ENCODE peak calls at places on chromosome 11, in five cellular contexts. One of them, this sample, is unnamed. For H3K4me1, the result is how much of the 10 kb centered on the place peaks cover.

GRCh38 chr11:2258501-2259465 is 11.6 kb downstream of the ASCL2 start:
- DNase-seq in neural progenitor cell: no peak
- DNase-seq in mesenchymal stem cell: no peak
- DNase-seq in trophoblast cell: peak
- DNase-seq in adipocyte: no peak
- DNase-seq in this sample: no peak

GRCh38 chr11:32087602-32088001 is 3.3 kb upstream of the RCN1 start:
- DNase-seq in trophoblast cell: no peak
- DNase-seq in neural progenitor cell: no peak
- DNase-seq in adipocyte: peak
- DNase-seq in mesenchymal stem cell: peak
- DNase-seq in this sample: no peak

GRCh38 chr11:16883179-16883578 is 131.0 kb downstream of the PLEKHA7 start:
- DNase-seq in neural progenitor cell: no peak
- DNase-seq in mesenchymal stem cell: no peak
- DNase-seq in trophoblast cell: peak
- DNase-seq in adipocyte: no peak
- DNase-seq in this sample: peak

GRCh38 chr11:102807921-102808320 is 10.0 kb upstream of the MMP1 start:
- DNase-seq in trophoblast cell: peak
- DNase-seq in mesenchymal stem cell: peak
- DNase-seq in neural progenitor cell: peak
- DNase-seq in adipocyte: no peak
- DNase-seq in this sample: peak

GRCh38 chr11:61575886-61576516 is 4.9 kb downstream of the SYT7 start:
- DNase-seq in adipocyte: no peak
- DNase-seq in mesenchymal stem cell: no peak
- DNase-seq in neural progenitor cell: no peak
- DNase-seq in trophoblast cell: no peak
- DNase-seq in this sample: no peak

GRCh38 chr11:133964946-133965632 is 8.3 kb upstream of the IGSF9B start:
- DNase-seq in adipocyte: peak
- DNase-seq in neural progenitor cell: no peak
- DNase-seq in mesenchymal stem cell: no peak
- DNase-seq in trophoblast cell: peak
- DNase-seq in this sample: no peak

GRCh38 chr11:102831128-102831708 is 12.2 kb downstream of the MMP3 start:
- DNase-seq in trophoblast cell: no peak
- DNase-seq in adipocyte: peak
- DNase-seq in mesenchymal stem cell: peak
- DNase-seq in neural progenitor cell: peak
- DNase-seq in this sample: no peak

GRCh38 chr11:14969922-14970323 is 2.2 kb downstream of the CALCA start:
- DNase-seq in trophoblast cell: peak
- DNase-seq in mesenchymal stem cell: peak
- DNase-seq in neural progenitor cell: peak
- DNase-seq in adipocyte: no peak
- DNase-seq in this sample: peak

GRCh38 chr11:126874276-126874675 is 126.3 kb downstream of the KIRREL3 start:
- DNase-seq in neural progenitor cell: no peak
- DNase-seq in trophoblast cell: no peak
- DNase-seq in adipocyte: peak
- DNase-seq in mesenchymal stem cell: no peak
- DNase-seq in this sample: no peak

GRCh38 chr11:10493041-10493663 is 38.1 kb downstream of the AMPD3 start:
- DNase-seq in neural progenitor cell: no peak
- DNase-seq in adipocyte: no peak
- DNase-seq in mesenchymal stem cell: no peak
- DNase-seq in trophoblast cell: no peak
- DNase-seq in this sample: no peak

GRCh38 chr11:123654566-123655081 is at the start of gene SCN3B:
- DNase-seq in trophoblast cell: peak
- DNase-seq in mesenchymal stem cell: peak
- DNase-seq in neural progenitor cell: peak
- DNase-seq in adipocyte: peak
- DNase-seq in this sample: no peak

GRCh38 chr11:47389577-47390072 is 11.3 kb upstream of the SPI1 start:
- DNase-seq in mesenchymal stem cell: no peak
- DNase-seq in neural progenitor cell: no peak
- DNase-seq in trophoblast cell: no peak
- DNase-seq in adipocyte: no peak
- DNase-seq in this sample: no peak

GRCh38 chr11:122843281-122844150 is 5.2 kb downstream of the CRTAM start:
- DNase-seq in neural progenitor cell: no peak
- DNase-seq in adipocyte: no peak
- DNase-seq in trophoblast cell: no peak
- DNase-seq in mesenchymal stem cell: no peak
- DNase-seq in this sample: peak

GRCh38 chr11:92978226-92979111 is 9.0 kb downstream of the MTNR1B start:
- DNase-seq in trophoblast cell: no peak
- DNase-seq in adipocyte: no peak
- DNase-seq in neural progenitor cell: no peak
- DNase-seq in mesenchymal stem cell: no peak
- DNase-seq in this sample: no peak

GRCh38 chr11:62656801-62657429 is 3.8 kb upstream of the INTS5 start:
- DNase-seq in mesenchymal stem cell: no peak
- DNase-seq in neural progenitor cell: no peak
- DNase-seq in trophoblast cell: peak
- DNase-seq in adipocyte: peak
- DNase-seq in this sample: no peak

GRCh38 chr11:86395061-86395551 is 20.4 kb downstream of the CCDC81 start:
- DNase-seq in mesenchymal stem cell: peak
- DNase-seq in neural progenitor cell: peak
- DNase-seq in trophoblast cell: peak
- DNase-seq in adipocyte: peak
- DNase-seq in this sample: no peak

GRCh38 chr11:8342821-8343681 is 79.4 kb upstream of the LMO1 start:
- DNase-seq in trophoblast cell: peak
- DNase-seq in adipocyte: no peak
- DNase-seq in neural progenitor cell: no peak
- DNase-seq in mesenchymal stem cell: no peak
- DNase-seq in this sample: peak

GRCh38 chr11:99979052-99979451 is 708.0 kb upstream of the ARHGAP42 start:
- DNase-seq in mesenchymal stem cell: no peak
- DNase-seq in neural progenitor cell: no peak
- DNase-seq in adipocyte: no peak
- DNase-seq in trophoblast cell: no peak
- DNase-seq in this sample: no peak

DNA sequence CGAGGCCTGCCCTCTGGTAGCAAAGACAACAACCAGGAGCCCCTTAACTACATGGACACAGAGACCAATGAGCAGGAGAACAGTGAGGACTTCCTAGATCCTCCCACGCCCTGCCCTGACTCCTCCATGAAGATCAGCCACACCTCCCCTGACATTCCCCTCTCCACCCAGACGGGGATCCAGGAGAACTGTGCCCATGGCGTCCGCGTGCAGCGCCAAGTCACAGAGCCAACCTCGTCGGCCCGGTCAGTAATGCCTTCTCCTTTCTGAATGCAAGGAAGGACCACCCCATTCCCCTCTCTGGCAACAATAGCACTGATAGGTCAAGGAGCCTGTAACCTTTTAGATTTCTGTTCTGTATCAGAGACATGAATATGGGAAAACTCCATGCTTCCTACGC is 51.4 kb downstream of the SYT9 start:
- DNase-seq in mesenchymal stem cell: no peak
- DNase-seq in trophoblast cell: no peak
- DNase-seq in neural progenitor cell: no peak
- DNase-seq in adipocyte: no peak
- DNase-seq in this sample: no peak
- H3K9ac ChIP-seq in mesenchymal stem cell: no peak
- H3K9ac ChIP-seq in trophoblast cell: no peak
- H3K9ac ChIP-seq in neural progenitor cell: no peak
- H3K9ac ChIP-seq in adipocyte: no peak
- H3K9ac ChIP-seq in this sample: no peak

GRCh38 chr11:114036156-114036811 is 23.2 kb upstream of the ZBTB16 start:
- DNase-seq in neural progenitor cell: peak
- DNase-seq in trophoblast cell: peak
- DNase-seq in mesenchymal stem cell: peak
- DNase-seq in adipocyte: peak
- DNase-seq in this sample: no peak
- H3K4me3 ChIP-seq in neural progenitor cell: no peak
- H3K4me3 ChIP-seq in trophoblast cell: no peak
- H3K4me3 ChIP-seq in mesenchymal stem cell: peak
- H3K4me3 ChIP-seq in adipocyte: peak
- H3K4me3 ChIP-seq in this sample: no peak

GRCh38 chr11:852762-853161 is 10.1 kb downstream of the TSPAN4 start:
- DNase-seq in neural progenitor cell: no peak
- DNase-seq in trophoblast cell: no peak
- DNase-seq in adipocyte: no peak
- DNase-seq in mesenchymal stem cell: no peak
- DNase-seq in this sample: no peak

GRCh38 chr11:855796-856195 is 13.1 kb downstream of the TSPAN4 start:
- DNase-seq in mesenchymal stem cell: no peak
- DNase-seq in adipocyte: no peak
- DNase-seq in neural progenitor cell: no peak
- DNase-seq in trophoblast cell: no peak
- DNase-seq in this sample: no peak

GRCh38 chr11:855343-855674 is 12.7 kb downstream of the TSPAN4 start:
- DNase-seq in adipocyte: no peak
- DNase-seq in mesenchymal stem cell: no peak
- DNase-seq in neural progenitor cell: no peak
- DNase-seq in trophoblast cell: no peak
- DNase-seq in this sample: no peak

GRCh38 chr11:854601-855342 is 12.1 kb downstream of the TSPAN4 start:
- DNase-seq in neural progenitor cell: peak
- DNase-seq in mesenchymal stem cell: no peak
- DNase-seq in adipocyte: no peak
- DNase-seq in trophoblast cell: no peak
- DNase-seq in this sample: no peak

DNA sequence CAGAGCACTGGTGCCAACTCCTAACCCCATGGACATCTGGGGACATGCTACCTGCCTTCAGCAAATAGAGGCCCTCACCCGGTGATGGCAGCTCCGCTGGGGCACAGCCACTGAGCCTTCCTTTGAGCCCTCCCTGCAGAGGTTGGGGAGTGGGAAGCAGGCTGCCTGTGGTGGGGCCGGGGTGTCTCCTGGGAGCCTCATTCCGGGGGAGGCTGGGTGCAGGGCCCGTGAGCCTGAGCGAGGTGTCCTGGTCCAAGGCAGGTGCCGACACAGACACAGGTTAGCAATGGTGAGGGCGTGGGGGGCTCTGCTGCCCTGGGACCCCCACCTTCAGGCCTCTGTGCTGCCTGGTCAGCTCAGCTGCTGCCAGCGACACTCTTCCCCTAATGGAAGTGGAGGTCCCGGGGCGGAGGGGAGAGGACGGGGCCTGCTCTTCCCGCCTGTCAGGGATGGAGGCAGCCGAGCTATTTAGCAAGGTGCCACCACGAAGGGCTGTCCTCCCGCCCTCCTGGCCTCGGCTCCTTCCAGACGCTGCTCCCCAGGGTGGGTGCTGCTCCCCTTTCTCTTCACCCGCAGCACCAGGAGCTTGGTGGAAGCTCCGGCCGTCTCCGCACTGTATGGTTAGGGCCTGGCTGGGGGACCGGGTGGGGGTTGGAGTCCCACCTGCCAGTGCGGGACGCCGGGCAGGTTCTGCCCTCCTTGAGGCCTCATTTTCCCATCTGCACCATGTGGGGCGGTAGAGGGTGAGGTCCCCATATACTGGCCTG is 11.2 kb downstream of the TSPAN4 start:
- DNase-seq in mesenchymal stem cell: no peak
- DNase-seq in trophoblast cell: no peak
- DNase-seq in adipocyte: no peak
- DNase-seq in neural progenitor cell: no peak
- DNase-seq in this sample: peak
- H3K4me1 ChIP-seq in mesenchymal stem cell: half or more
- H3K4me1 ChIP-seq in trophoblast cell: under half
- H3K4me1 ChIP-seq in adipocyte: under half
- H3K4me1 ChIP-seq in neural progenitor cell: under half
- H3K4me1 ChIP-seq in this sample: under half

GRCh38 chr11:27192184-27192583 is 151.6 kb downstream of the BBOX1 start:
- DNase-seq in neural progenitor cell: no peak
- DNase-seq in adipocyte: no peak
- DNase-seq in trophoblast cell: no peak
- DNase-seq in mesenchymal stem cell: no peak
- DNase-seq in this sample: no peak

GRCh38 chr11:27193434-27194225 is 153.0 kb downstream of the BBOX1 start:
- DNase-seq in adipocyte: no peak
- DNase-seq in trophoblast cell: no peak
- DNase-seq in mesenchymal stem cell: no peak
- DNase-seq in neural progenitor cell: no peak
- DNase-seq in this sample: no peak

GRCh38 chr11:27200779-27201453 is 160.3 kb downstream of the BBOX1 start:
- DNase-seq in mesenchymal stem cell: no peak
- DNase-seq in trophoblast cell: no peak
- DNase-seq in neural progenitor cell: no peak
- DNase-seq in adipocyte: no peak
- DNase-seq in this sample: no peak

GRCh38 chr11:27194976-27195375 is 154.4 kb downstream of the BBOX1 start:
- DNase-seq in trophoblast cell: no peak
- DNase-seq in mesenchymal stem cell: no peak
- DNase-seq in adipocyte: no peak
- DNase-seq in neural progenitor cell: no peak
- DNase-seq in this sample: no peak

GRCh38 chr11:27196040-27196897 is 155.7 kb downstream of the BBOX1 start:
- DNase-seq in mesenchymal stem cell: no peak
- DNase-seq in neural progenitor cell: no peak
- DNase-seq in adipocyte: no peak
- DNase-seq in trophoblast cell: peak
- DNase-seq in this sample: no peak
- H3K9ac ChIP-seq in mesenchymal stem cell: no peak
- H3K9ac ChIP-seq in neural progenitor cell: no peak
- H3K9ac ChIP-seq in adipocyte: no peak
- H3K9ac ChIP-seq in trophoblast cell: no peak
- H3K9ac ChIP-seq in this sample: no peak

GRCh38 chr11:12090761-12091261 is 19.6 kb upstream of the MICAL2 start:
- DNase-seq in trophoblast cell: peak
- DNase-seq in adipocyte: no peak
- DNase-seq in neural progenitor cell: no peak
- DNase-seq in mesenchymal stem cell: no peak
- DNase-seq in this sample: no peak
- H3K4me3 ChIP-seq in trophoblast cell: no peak
- H3K4me3 ChIP-seq in adipocyte: no peak
- H3K4me3 ChIP-seq in neural progenitor cell: no peak
- H3K4me3 ChIP-seq in mesenchymal stem cell: no peak
- H3K4me3 ChIP-seq in this sample: no peak

DNA sequence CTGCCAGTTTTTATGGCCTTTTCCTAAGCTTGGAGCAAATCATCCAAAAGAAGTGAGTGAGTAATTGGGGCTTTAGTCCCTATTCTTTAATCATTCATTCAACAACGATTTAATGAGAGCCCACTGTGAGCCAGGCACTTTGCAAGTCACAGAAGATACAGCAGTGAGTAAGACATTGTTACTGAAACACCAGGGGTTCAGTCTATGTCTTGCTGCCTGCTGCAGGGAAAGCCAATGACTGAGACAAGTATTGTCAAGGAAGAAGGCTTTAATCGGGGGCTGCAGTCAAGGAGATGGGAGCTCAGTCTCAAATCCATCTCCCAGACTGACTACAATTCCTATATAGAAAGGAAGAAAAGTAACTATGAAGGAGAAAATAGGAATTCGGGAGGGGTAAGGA is 228.3 kb downstream of the FAM181B start:
- DNase-seq in mesenchymal stem cell: no peak
- DNase-seq in adipocyte: no peak
- DNase-seq in trophoblast cell: no peak
- DNase-seq in neural progenitor cell: peak
- DNase-seq in this sample: no peak
- H3K4me1 ChIP-seq in mesenchymal stem cell: under half
- H3K4me1 ChIP-seq in adipocyte: under half
- H3K4me1 ChIP-seq in trophoblast cell: under half
- H3K4me1 ChIP-seq in neural progenitor cell: under half
- H3K4me1 ChIP-seq in this sample: under half

GRCh38 chr11:65204143-65204542 is 22.4 kb downstream of the CAPN1 start:
- DNase-seq in neural progenitor cell: no peak
- DNase-seq in adipocyte: no peak
- DNase-seq in trophoblast cell: no peak
- DNase-seq in mesenchymal stem cell: no peak
- DNase-seq in this sample: peak
- H3K9ac ChIP-seq in neural progenitor cell: no peak
- H3K9ac ChIP-seq in adipocyte: no peak
- H3K9ac ChIP-seq in trophoblast cell: no peak
- H3K9ac ChIP-seq in mesenchymal stem cell: no peak
- H3K9ac ChIP-seq in this sample: no peak